ENCODE peak calls at places on chromosomes 16 and 17, in nine cellular contexts. T is PC-3, D is cardiac fibroblast, X is nephron progenitor cell, R is sigmoid colon, Y is astrocyte of the cerebellum, W is HFF-Myc, B is hepatocyte, N is WTC11. C is an unnamed sample.

GRCh38 chr17:29622337-29623282 is at the start of gene CORO6:
- DNase-seq in T (no peak), R (peak; percentile 83), B (peak; percentile 78), D (peak; percentile 49), N (peak; percentile 86), X (peak; percentile 89), Y (no peak), W (no peak), C (no peak)

GRCh38 chr17:18187816-18188761 is 4.5 kb downstream of the ALKBH5 start:
- DNase-seq in X (no peak), N (no peak), W (no peak), Y (no peak), B (peak; percentile 34), T (peak; percentile 35), R (peak; percentile 76), D (peak; percentile 47), C (no peak)

GRCh38 chr17:40526668-40527067 is 25.2 kb upstream of the TNS4 start:
- DNase-seq in Y (no peak), R (peak; percentile 83), B (no peak), D (peak; percentile 38), N (no peak), T (no peak), X (no peak), W (no peak), C (no peak)

GRCh38 chr17:17729620-17730249 is 48.5 kb downstream of the RAI1 start:
- DNase-seq in B (peak; percentile 70), R (no peak), Y (no peak), N (peak; percentile 73), T (peak; percentile 76), D (no peak), W (no peak), X (peak; percentile 57), C (no peak)

GRCh38 chr17:28882154-28882895 is 15.2 kb downstream of the FLOT2 start:
- DNase-seq in R (no peak), Y (no peak), N (no peak), D (no peak), T (no peak), W (no peak), X (no peak), B (no peak), C (no peak)

GRCh38 chr17:33667671-33668070 is 374.6 kb upstream of the ASIC2 start:
- DNase-seq in N (no peak), R (no peak), T (no peak), W (no peak), B (no peak), Y (no peak), D (no peak), X (no peak), C (no peak)

GRCh38 chr16:49961087-49961486 is 63.9 kb upstream of the CNEP1R1 start:
- DNase-seq in N (no peak), B (no peak), D (peak; percentile 25), W (no peak), Y (peak; percentile 9), X (no peak), R (no peak), T (peak; percentile 24), C (peak; percentile 22)

GRCh38 chr16:86597880-86598606 is 19.7 kb downstream of the FOXL1 start:
- DNase-seq in R (no peak), W (no peak), X (no peak), Y (no peak), T (no peak), B (no peak), N (no peak), D (no peak), C (no peak)

GRCh38 chr16:8795096-8795495 is 2.3 kb downstream of the TMEM186 start:
- DNase-seq in T (no peak), X (no peak), W (no peak), Y (peak; percentile 26), R (no peak), D (no peak), N (no peak), B (no peak), C (no peak)

GRCh38 chr17:9199474-9200196 is 178.3 kb downstream of the NTN1 start:
- DNase-seq in N (no peak), W (no peak), R (no peak), T (no peak), X (no peak), B (no peak), D (no peak), Y (no peak), C (no peak)

GRCh38 chr17:61468263-61468907 is 16.2 kb downstream of the TBX4 start:
- DNase-seq in Y (no peak), N (peak; percentile 10), X (no peak), W (no peak), R (peak; percentile 34), B (no peak), T (peak; percentile 21), D (no peak), C (no peak)

GRCh38 chr17:43676471-43676870 is 14.7 kb upstream of the MEOX1 start:
- DNase-seq in X (no peak), T (peak; percentile 24), B (no peak), D (peak; percentile 29), N (no peak), Y (no peak), W (no peak), R (no peak), C (no peak)

GRCh38 chr17:57408064-57408811 is 151.9 kb downstream of the MSI2 start:
- DNase-seq in Y (peak; percentile 29), B (peak; percentile 61), D (no peak), W (no peak), X (peak; percentile 43), T (peak; percentile 76), N (peak; percentile 38), R (no peak), C (no peak)

GRCh38 chr16:53768593-53768992 is 64.6 kb downstream of the FTO start:
- DNase-seq in T (peak; percentile 90), N (no peak), X (no peak), B (peak; percentile 20), W (peak; percentile 56), D (peak; percentile 90), R (no peak), Y (peak; percentile 92), C (peak; percentile 67)

GRCh38 chr16:74785031-74785430 is 10.4 kb upstream of the FA2H start:
- DNase-seq in N (no peak), R (no peak), T (no peak), B (no peak), Y (no peak), X (no peak), W (no peak), D (no peak), C (no peak)

GRCh38 chr17:43021739-43022512 is at the start of gene VAT1:
- DNase-seq in R (peak; percentile 91), Y (no peak), W (no peak), N (peak; percentile 86), B (peak; percentile 93), T (peak; percentile 71), D (peak; percentile 80), X (peak; percentile 87), C (no peak)

GRCh38 chr16:62424206-62424605 is 388.0 kb upstream of the CDH8 start:
- DNase-seq in W (no peak), D (no peak), B (no peak), T (no peak), N (no peak), Y (no peak), X (no peak), R (no peak), C (no peak)

GRCh38 chr17:32111141-32111771 is 31.0 kb upstream of the RHOT1 start:
- DNase-seq in T (peak; percentile 34), B (peak; percentile 72), Y (peak; percentile 49), W (peak; percentile 46), X (no peak), D (peak; percentile 68), N (peak; percentile 73), R (peak; percentile 82), C (peak; percentile 42)
- TF ChIP-seq CTCF in T (peak; percentile 35), B (peak; percentile 43), Y (peak; percentile 47), W (peak; percentile 44), X (no peak), D (peak; percentile 29), N (peak; percentile 37), R (no peak), C (peak; percentile 41)

GRCh38 chr17:27550974-27551505 is 79.9 kb upstream of the LGALS9 start:
- DNase-seq in X (no peak), W (no peak), Y (no peak), D (no peak), R (no peak), B (no peak), T (no peak), N (no peak), C (no peak)

GRCh38 chr17:27551701-27552466 is 79.1 kb upstream of the LGALS9 start:
- DNase-seq in B (peak; percentile 79), D (no peak), R (no peak), N (no peak), Y (no peak), W (no peak), T (peak; percentile 83), X (no peak), C (no peak)

GRCh38 chr17:27549251-27549919 is 81.6 kb upstream of the LGALS9 start:
- DNase-seq in N (no peak), R (no peak), T (no peak), Y (no peak), X (no peak), B (no peak), D (peak; percentile 51), W (no peak), C (no peak)

GRCh38 chr17:27552467-27552779 is 78.6 kb upstream of the LGALS9 start:
- DNase-seq in R (no peak), N (no peak), X (no peak), Y (no peak), T (peak; percentile 83), W (no peak), B (peak; percentile 66), D (peak; percentile 37), C (no peak)

DNA sequence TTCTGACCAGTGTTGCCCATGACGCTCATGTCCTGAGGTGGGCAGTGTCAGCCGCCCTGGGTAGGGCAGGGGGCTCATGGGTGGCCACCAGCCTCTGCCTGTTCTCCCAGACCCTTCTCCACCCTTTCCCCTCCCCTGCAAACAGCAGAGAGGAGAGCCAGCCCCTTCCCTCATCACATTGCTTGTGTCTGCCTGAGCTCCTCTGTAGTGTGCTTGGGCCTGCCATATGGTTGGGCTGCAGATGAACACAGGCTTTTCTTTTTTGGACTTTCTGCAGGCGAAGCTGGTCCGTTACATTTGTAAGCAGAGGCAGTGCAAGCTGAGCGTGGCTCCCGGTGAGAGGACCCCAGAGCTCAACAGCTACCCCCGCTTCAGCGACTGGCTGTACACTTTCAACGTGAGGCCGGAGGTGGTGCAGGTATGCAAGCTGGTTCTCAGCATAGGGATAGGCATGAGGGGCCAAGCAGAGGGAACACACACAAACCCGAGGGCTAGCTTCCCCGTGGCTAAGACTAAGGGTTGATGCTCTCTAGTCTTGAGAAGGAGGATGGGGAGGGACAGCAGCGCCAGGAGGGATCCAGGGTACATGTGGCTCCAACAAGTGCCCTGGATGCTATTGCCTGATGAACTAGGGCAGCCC is 80.6 kb upstream of the LGALS9 start:
- DNase-seq in Y (no peak), X (no peak), R (no peak), B (no peak), N (no peak), T (no peak), W (no peak), D (no peak), C (no peak)
- TF ChIP-seq CTCF in Y (no peak), X (no peak), R (no peak), B (no peak), N (no peak), T (no peak), W (no peak), D (no peak), C (no peak)

GRCh38 chr17:47663997-47664941 is 14.6 kb downstream of the KPNB1 start:
- DNase-seq in Y (peak; percentile 45), W (peak; percentile 42), D (peak; percentile 75), X (peak; percentile 66), T (peak; percentile 85), R (peak; percentile 68), B (peak; percentile 74), N (peak; percentile 62), C (peak; percentile 44)
- TF ChIP-seq CTCF in Y (peak; percentile 81), W (peak; percentile 74), D (peak; percentile 68), X (peak; percentile 80), T (peak; percentile 96), R (peak; percentile 41), B (peak; percentile 71), N (peak; percentile 75), C (peak; percentile 74)

GRCh38 chr17:69486779-69487637 is 72.5 kb downstream of the MAP2K6 start:
- DNase-seq in N (no peak), R (no peak), B (no peak), X (no peak), W (no peak), Y (no peak), D (no peak), T (no peak), C (no peak)
- TF ChIP-seq CTCF in N (no peak), R (no peak), B (no peak), X (no peak), W (no peak), Y (no peak), D (no peak), T (no peak), C (no peak)